ENCODE peak calls at places on chromosomes 7 and 10, in six cellular contexts. One of them, this sample, is unnamed.

GRCh38 chr7:36021917-36022550 is 131.0 kb upstream of the EEPD1 start:
- DNase-seq in GM12891: no peak
- DNase-seq in HepG2: no peak
- DNase-seq in H1: no peak
- DNase-seq in GM12878: no peak
- DNase-seq in K562: no peak
- DNase-seq in this sample: no peak

GRCh38 chr10:27742926-27743735 is 2.5 kb downstream of the MKX start:
- DNase-seq in GM12891: peak
- DNase-seq in HepG2: no peak
- DNase-seq in H1: peak
- DNase-seq in GM12878: no peak
- DNase-seq in K562: no peak
- DNase-seq in this sample: no peak

GRCh38 chr7:31125171-31125570 is 73.1 kb downstream of the ADCYAP1R1 start:
- DNase-seq in GM12891: no peak
- DNase-seq in HepG2: no peak
- DNase-seq in H1: peak
- DNase-seq in GM12878: no peak
- DNase-seq in K562: no peak
- DNase-seq in this sample: no peak

GRCh38 chr10:8049151-8049873 is 5.2 kb upstream of the GATA3 start:
- DNase-seq in GM12891: no peak
- DNase-seq in HepG2: no peak
- DNase-seq in H1: peak
- DNase-seq in GM12878: no peak
- DNase-seq in K562: no peak
- DNase-seq in this sample: no peak

GRCh38 chr10:66833861-66834260 is 92.0 kb upstream of the LRRTM3 start:
- DNase-seq in GM12891: no peak
- DNase-seq in HepG2: no peak
- DNase-seq in H1: no peak
- DNase-seq in GM12878: no peak
- DNase-seq in K562: no peak
- DNase-seq in this sample: no peak

GRCh38 chr7:80147543-80148376 is 13.1 kb downstream of the GNAI1 start:
- DNase-seq in GM12891: no peak
- DNase-seq in HepG2: no peak
- DNase-seq in H1: no peak
- DNase-seq in GM12878: no peak
- DNase-seq in K562: no peak
- DNase-seq in this sample: no peak

GRCh38 chr10:72110677-72111401 is 22.5 kb upstream of the SPOCK2 start:
- DNase-seq in GM12891: no peak
- DNase-seq in HepG2: no peak
- DNase-seq in H1: no peak
- DNase-seq in GM12878: no peak
- DNase-seq in K562: no peak
- DNase-seq in this sample: no peak

GRCh38 chr10:122342293-122343134 is 32.0 kb upstream of the PLEKHA1 start:
- DNase-seq in GM12891: peak
- DNase-seq in HepG2: peak
- DNase-seq in H1: peak
- DNase-seq in GM12878: no peak
- DNase-seq in K562: peak
- DNase-seq in this sample: peak

GRCh38 chr7:76329479-76329878 is 27.0 kb downstream of the HSPB1 start:
- DNase-seq in GM12891: no peak
- DNase-seq in HepG2: no peak
- DNase-seq in H1: no peak
- DNase-seq in GM12878: no peak
- DNase-seq in K562: no peak
- DNase-seq in this sample: no peak
- TF ChIP-seq POLR2AphosphoS5 in GM12891: no peak
- TF ChIP-seq POLR2AphosphoS5 in HepG2: no peak
- TF ChIP-seq POLR2AphosphoS5 in H1: no peak
- TF ChIP-seq POLR2AphosphoS5 in GM12878: no peak
- TF ChIP-seq POLR2AphosphoS5 in K562: no peak
- TF ChIP-seq POLR2AphosphoS5 in this sample: no peak

GRCh38 chr7:107168233-107169119 is at the start of gene HBP1:
- DNase-seq in GM12891: peak
- DNase-seq in HepG2: peak
- DNase-seq in H1: peak
- DNase-seq in GM12878: peak
- DNase-seq in K562: peak
- DNase-seq in this sample: peak

GRCh38 chr7:107171496-107171895 is 2.7 kb downstream of the HBP1 start:
- DNase-seq in GM12891: no peak
- DNase-seq in HepG2: no peak
- DNase-seq in H1: no peak
- DNase-seq in GM12878: no peak
- DNase-seq in K562: no peak
- DNase-seq in this sample: no peak

GRCh38 chr7:107172318-107173032 is 3.7 kb downstream of the HBP1 start:
- DNase-seq in GM12891: no peak
- DNase-seq in HepG2: no peak
- DNase-seq in H1: no peak
- DNase-seq in GM12878: no peak
- DNase-seq in K562: no peak
- DNase-seq in this sample: no peak

GRCh38 chr7:107169120-107170050 is 582 bp downstream of the HBP1 start:
- DNase-seq in GM12891: peak
- DNase-seq in HepG2: peak
- DNase-seq in H1: peak
- DNase-seq in GM12878: peak
- DNase-seq in K562: peak
- DNase-seq in this sample: peak

GRCh38 chr7:107170051-107170661 is 1.4 kb downstream of the HBP1 start:
- DNase-seq in GM12891: no peak
- DNase-seq in HepG2: no peak
- DNase-seq in H1: no peak
- DNase-seq in GM12878: no peak
- DNase-seq in K562: no peak
- DNase-seq in this sample: no peak
- TF ChIP-seq POLR2A in GM12891: no peak
- TF ChIP-seq POLR2A in HepG2: no peak
- TF ChIP-seq POLR2A in H1: no peak
- TF ChIP-seq POLR2A in GM12878: no peak
- TF ChIP-seq POLR2A in K562: no peak
- TF ChIP-seq POLR2A in this sample: no peak

GRCh38 chr7:84245831-84246230 is 51.2 kb upstream of the SEMA3A start:
- DNase-seq in GM12891: no peak
- DNase-seq in HepG2: peak
- DNase-seq in H1: no peak
- DNase-seq in GM12878: no peak
- DNase-seq in K562: no peak
- DNase-seq in this sample: no peak

GRCh38 chr7:84249651-84250050 is 55.1 kb upstream of the SEMA3A start:
- DNase-seq in GM12891: no peak
- DNase-seq in HepG2: no peak
- DNase-seq in H1: no peak
- DNase-seq in GM12878: no peak
- DNase-seq in K562: no peak
- DNase-seq in this sample: no peak

GRCh38 chr7:84248267-84248666 is 53.7 kb upstream of the SEMA3A start:
- DNase-seq in GM12891: no peak
- DNase-seq in HepG2: no peak
- DNase-seq in H1: no peak
- DNase-seq in GM12878: peak
- DNase-seq in K562: no peak
- DNase-seq in this sample: no peak

GRCh38 chr7:84248843-84249242 is 54.3 kb upstream of the SEMA3A start:
- DNase-seq in GM12891: no peak
- DNase-seq in HepG2: no peak
- DNase-seq in H1: no peak
- DNase-seq in GM12878: no peak
- DNase-seq in K562: no peak
- DNase-seq in this sample: no peak

DNA sequence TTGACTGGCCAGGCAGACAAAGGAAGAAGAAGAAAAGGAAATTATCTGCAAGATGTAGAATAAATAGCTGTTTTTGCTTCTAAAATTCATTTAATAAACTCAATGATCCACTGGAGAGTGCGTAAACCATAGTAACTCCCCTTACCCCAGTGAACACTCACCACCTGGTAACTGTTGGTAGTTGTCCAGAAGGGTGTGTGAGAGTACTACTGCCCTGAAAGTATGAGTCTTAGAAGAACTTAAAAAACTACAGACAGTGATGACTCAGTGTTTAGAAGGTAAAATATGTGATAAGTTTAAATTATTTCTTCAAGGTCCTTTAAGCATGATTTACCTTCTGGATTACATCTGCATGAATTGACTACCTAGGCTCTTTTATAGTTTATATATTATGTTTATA is 53.0 kb upstream of the SEMA3A start:
- DNase-seq in GM12891: no peak
- DNase-seq in HepG2: no peak
- DNase-seq in H1: no peak
- DNase-seq in GM12878: no peak
- DNase-seq in K562: no peak
- DNase-seq in this sample: no peak
- TF ChIP-seq TAF1 in GM12891: no peak
- TF ChIP-seq TAF1 in HepG2: no peak
- TF ChIP-seq TAF1 in H1: no peak
- TF ChIP-seq TAF1 in GM12878: no peak
- TF ChIP-seq TAF1 in K562: no peak
- TF ChIP-seq TAF1 in this sample: no peak

GRCh38 chr7:128827971-128828711 is 2.1 kb upstream of the FLNC start:
- DNase-seq in GM12891: no peak
- DNase-seq in HepG2: peak
- DNase-seq in H1: no peak
- DNase-seq in GM12878: no peak
- DNase-seq in K562: peak
- DNase-seq in this sample: no peak
- TF ChIP-seq POLR2AphosphoS5 in GM12891: no peak
- TF ChIP-seq POLR2AphosphoS5 in HepG2: no peak
- TF ChIP-seq POLR2AphosphoS5 in H1: no peak
- TF ChIP-seq POLR2AphosphoS5 in GM12878: no peak
- TF ChIP-seq POLR2AphosphoS5 in K562: peak
- TF ChIP-seq POLR2AphosphoS5 in this sample: no peak

DNA sequence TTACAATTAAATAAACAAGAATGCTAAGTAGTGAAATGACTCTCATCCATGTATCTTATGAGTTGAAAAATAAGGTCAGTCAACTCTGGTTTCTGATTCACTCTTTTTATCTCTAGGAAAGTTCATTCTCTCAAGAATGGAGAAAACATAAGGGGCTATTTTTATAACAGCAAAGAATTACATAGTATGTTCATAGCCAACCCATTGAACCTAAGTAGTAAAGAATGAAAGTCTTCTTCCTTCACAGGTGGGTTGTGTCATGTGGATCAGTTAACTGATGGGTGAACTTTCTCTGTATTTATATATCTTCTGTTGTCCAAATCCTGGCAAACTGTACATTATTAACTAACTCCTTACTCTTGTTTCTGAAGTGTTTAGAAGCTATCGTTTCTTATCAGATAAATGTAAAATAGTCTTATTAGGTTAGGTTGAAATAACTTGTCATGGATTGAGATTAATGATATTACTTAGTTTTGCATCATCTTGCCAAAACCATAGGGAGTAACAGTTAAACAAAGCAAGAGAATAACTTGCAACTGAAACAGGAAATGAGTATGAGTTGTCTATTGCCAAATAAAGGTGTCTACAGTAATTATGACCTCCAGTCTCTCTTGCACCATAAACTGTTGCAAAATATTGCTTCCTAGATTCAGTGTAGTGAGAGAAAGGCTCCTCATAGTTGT is 86.8 kb downstream of the ANKRD7 start:
- DNase-seq in GM12891: no peak
- DNase-seq in HepG2: no peak
- DNase-seq in H1: no peak
- DNase-seq in GM12878: peak
- DNase-seq in K562: no peak
- DNase-seq in this sample: no peak
- TF ChIP-seq POLR2A in GM12891: no peak
- TF ChIP-seq POLR2A in HepG2: no peak
- TF ChIP-seq POLR2A in H1: no peak
- TF ChIP-seq POLR2A in GM12878: no peak
- TF ChIP-seq POLR2A in K562: no peak
- TF ChIP-seq POLR2A in this sample: no peak

This sample was measured in GM12892.